ENCODE peak calls at places on chromosomes 3 and 15, in four cellular contexts. M is testis, N is left ventricle myocardium inferior, W is BJ. L is an unnamed sample.

GRCh38 chr3:170322501-170323328 is 34.8 kb upstream of the SKIL start:
- DNase-seq in M (no peak), N (no peak), W (no peak), L (no peak)

GRCh38 chr3:13475871-13476590 is 4.1 kb upstream of the HDAC11 start:
- DNase-seq in M (no peak), N (no peak), W (no peak), L (no peak)

GRCh38 chr15:65376767-65377104 is 1.1 kb downstream of the IGDCC3 start:
- DNase-seq in M (no peak), N (no peak), W (no peak), L (no peak)

GRCh38 chr15:58639002-58639756 is 110.3 kb downstream of the ADAM10 start:
- DNase-seq in M (no peak), N (no peak), W (no peak), L (no peak)

GRCh38 chr3:193407688-193408087 is 29.1 kb upstream of the ATP13A5 start:
- DNase-seq in M (no peak), N (no peak), W (no peak), L (no peak)

GRCh38 chr3:186247821-186248814 is 113.9 kb downstream of the DGKG start:
- DNase-seq in M (no peak), N (no peak), W (no peak), L (no peak)

GRCh38 chr3:113697192-113698090 is 999 bp upstream of the USF3 start:
- DNase-seq in M (peak), N (no peak), W (no peak), L (peak)

GRCh38 chr3:119352235-119352634 is 58.1 kb downstream of the ARHGAP31 start:
- DNase-seq in M (no peak), N (no peak), W (no peak), L (no peak)

GRCh38 chr3:36514171-36514570 is 133.9 kb downstream of the STAC start:
- DNase-seq in M (no peak), N (no peak), W (no peak), L (no peak)

GRCh38 chr15:77454956-77455355 is 34.3 kb downstream of the HMG20A start:
- DNase-seq in M (no peak), N (no peak), W (no peak), L (no peak)

GRCh38 chr3:40899286-40899712 is 300.0 kb upstream of the CTNNB1 start:
- DNase-seq in M (no peak), N (no peak), W (no peak), L (no peak)

GRCh38 chr15:38401101-38401500 is 52.8 kb upstream of the FAM98B start:
- DNase-seq in M (no peak), N (no peak), W (no peak), L (no peak)

GRCh38 chr15:58472821-58473581 is 41.2 kb downstream of the LIPC start:
- DNase-seq in M (no peak), N (no peak), W (no peak), L (peak)

GRCh38 chr3:101816215-101817149 is 32.8 kb upstream of the NFKBIZ start:
- DNase-seq in M (no peak), N (no peak), W (peak), L (no peak)

GRCh38 chr15:95017950-95018349 is 786.6 kb downstream of the MCTP2 start:
- DNase-seq in M (peak), N (peak), W (no peak), L (peak)

GRCh38 chr3:61802772-61803171 is 241.4 kb downstream of the PTPRG start:
- DNase-seq in M (no peak), N (no peak), W (no peak), L (no peak)

GRCh38 chr3:129068291-129068886 is 7.8 kb downstream of the GP9 start:
- DNase-seq in M (no peak), N (no peak), W (no peak), L (peak)

GRCh38 chr3:38582316-38582715 is 67.2 kb downstream of the SCN5A start:
- DNase-seq in M (no peak), N (no peak), W (no peak), L (peak)

GRCh38 chr3:18295171-18295920 is 129.8 kb downstream of the SATB1 start:
- DNase-seq in M (no peak), N (peak), W (peak), L (peak)

GRCh38 chr3:165642761-165643432 is 194.3 kb downstream of the BCHE start:
- DNase-seq in M (no peak), N (no peak), W (peak), L (no peak)

GRCh38 chr3:187293977-187294376 is 2.4 kb upstream of the MASP1 start:
- DNase-seq in M (no peak), N (no peak), W (no peak), L (peak)

GRCh38 chr15:40555876-40556275 is 9.0 kb downstream of the CCDC32 start:
- DNase-seq in M (no peak), N (no peak), W (no peak), L (no peak)

GRCh38 chr3:114439279-114439678 is 145.5 kb downstream of the TIGIT start:
- DNase-seq in M (no peak), N (no peak), W (no peak), L (no peak)

GRCh38 chr3:82133070-82133606 is 371.7 kb upstream of the GBE1 start:
- DNase-seq in M (peak), N (peak), W (peak), L (peak)

GRCh38 chr3:68904578-68904977 is 27.8 kb downstream of the TAFA4 start:
- DNase-seq in M (no peak), N (no peak), W (no peak), L (no peak)

GRCh38 chr3:150680562-150680961 is 23.2 kb downstream of the ERICH6 start:
- DNase-seq in M (no peak), N (no peak), W (no peak), L (no peak)

GRCh38 chr15:69513986-69514385 is 61.4 kb downstream of the RPLP1 start:
- DNase-seq in M (no peak), N (no peak), W (no peak), L (no peak)

GRCh38 chr3:128385080-128385832 is 81.4 kb downstream of the DNAJB8 start:
- DNase-seq in M (peak), N (peak), W (peak), L (no peak)

GRCh38 chr3:40911928-40912327 is 287.4 kb upstream of the CTNNB1 start:
- DNase-seq in M (no peak), N (no peak), W (no peak), L (no peak)

GRCh38 chr3:133901083-133901482 is 5.4 kb upstream of the RAB6B start:
- DNase-seq in M (no peak), N (no peak), W (no peak), L (peak)
- TF ChIP-seq CTCF in M (no peak), N (peak), W (peak), L (peak)

GRCh38 chr15:91237493-91237892 is 137.4 kb downstream of the SV2B start:
- DNase-seq in M (no peak), N (no peak), W (no peak), L (no peak)

GRCh38 chr15:91234759-91235158 is 134.7 kb downstream of the SV2B start:
- DNase-seq in M (no peak), N (no peak), W (no peak), L (no peak)

GRCh38 chr15:91238664-91239428 is 138.8 kb downstream of the SV2B start:
- DNase-seq in M (no peak), N (no peak), W (no peak), L (no peak)

GRCh38 chr15:91235376-91235775 is 135.3 kb downstream of the SV2B start:
- DNase-seq in M (no peak), N (no peak), W (no peak), L (no peak)
- TF ChIP-seq CTCF in M (no peak), N (no peak), W (no peak), L (peak)

DNA sequence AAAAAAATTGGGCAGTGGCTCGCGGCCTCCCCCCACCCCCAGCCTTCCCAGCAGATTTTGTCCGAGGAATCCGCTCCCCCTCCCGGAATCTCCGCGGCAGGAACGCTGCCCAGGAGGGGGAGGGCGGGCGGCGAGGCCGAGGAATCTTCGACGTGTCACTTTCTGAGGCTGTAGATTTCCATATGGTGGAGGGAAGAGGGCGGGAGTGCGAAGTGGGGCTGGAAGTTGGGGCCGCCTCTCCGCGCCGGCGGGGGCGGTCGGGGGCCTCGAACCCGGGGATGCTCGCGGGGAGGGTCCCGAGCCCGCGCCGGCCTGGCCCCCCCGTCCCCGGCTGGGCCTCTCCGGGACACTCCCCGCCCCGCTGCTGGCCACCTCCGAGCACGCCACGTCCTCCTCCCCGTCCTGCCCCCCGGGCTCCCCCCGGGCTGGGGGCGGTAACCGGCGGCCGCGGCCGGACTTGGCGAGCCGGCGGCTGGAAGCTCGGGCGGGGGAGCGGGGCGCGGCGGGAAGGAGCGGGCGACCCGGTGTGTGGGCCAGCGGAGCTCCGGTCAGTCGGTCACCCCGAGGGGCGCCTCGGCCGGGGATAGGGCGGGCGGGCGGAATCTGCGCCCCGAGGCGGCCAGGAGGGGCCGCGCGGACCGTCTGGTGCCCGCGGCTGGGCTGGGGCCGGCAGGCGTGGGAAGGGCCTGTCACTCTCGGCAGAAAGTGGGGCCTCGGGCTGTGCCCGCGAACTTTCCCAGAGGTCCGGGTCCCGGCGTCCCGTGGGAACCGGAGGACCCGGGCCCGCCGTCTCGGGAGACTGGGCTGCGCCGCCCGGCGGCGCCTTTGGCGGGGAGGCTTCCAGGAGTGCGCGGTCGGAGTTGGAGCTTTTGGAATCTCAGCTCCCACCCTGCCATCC is 949 bp downstream of the FNDC3B start:
- DNase-seq in M (peak), N (peak), W (peak), L (peak)
- TF ChIP-seq CTCF in M (no peak), N (peak), W (peak), L (peak)

GRCh38 chr15:60165111-60165510 is 161.0 kb downstream of the FOXB1 start:
- DNase-seq in M (no peak), N (no peak), W (no peak), L (no peak)

GRCh38 chr15:60162251-60162650 is 158.1 kb downstream of the FOXB1 start:
- DNase-seq in M (no peak), N (no peak), W (no peak), L (no peak)

DNA sequence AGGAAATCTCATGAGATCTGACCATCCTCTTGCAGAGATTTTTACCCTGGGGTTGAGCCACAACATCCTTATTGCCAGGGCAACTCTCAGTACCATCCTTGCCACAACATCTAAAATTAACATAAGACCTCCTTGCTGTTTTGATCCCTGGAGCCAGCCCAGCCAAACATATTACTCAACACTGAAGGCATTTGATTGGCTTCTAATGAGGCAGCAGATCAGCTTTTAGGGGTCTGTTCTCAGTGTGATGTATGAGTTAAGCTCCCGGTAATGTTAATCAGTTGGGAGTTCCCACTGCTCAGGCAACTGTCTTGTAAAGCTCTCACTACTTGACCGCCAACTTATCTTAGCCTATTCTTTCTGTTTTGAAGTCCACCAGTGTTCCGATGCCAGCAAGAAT is 158.8 kb downstream of the FOXB1 start:
- DNase-seq in M (no peak), N (no peak), W (no peak), L (peak)
- TF ChIP-seq CTCF in M (no peak), N (no peak), W (no peak), L (no peak)

GRCh38 chr3:46706771-46707582 is 5.8 kb downstream of the TMIE start:
- DNase-seq in M (no peak), N (peak), W (no peak), L (peak)
- TF ChIP-seq CTCF in M (no peak), N (no peak), W (no peak), L (peak)

GRCh38 chr15:96320703-96321421 is 9.6 kb upstream of the NR2F2 start:
- DNase-seq in M (no peak), N (no peak), W (no peak), L (peak)

GRCh38 chr15:96323250-96324162 is 7.0 kb upstream of the NR2F2 start:
- DNase-seq in M (no peak), N (no peak), W (no peak), L (no peak)

GRCh38 chr15:96322401-96323249 is 7.9 kb upstream of the NR2F2 start:
- DNase-seq in M (no peak), N (no peak), W (no peak), L (peak)

GRCh38 chr15:96324192-96324895 is 6.2 kb upstream of the NR2F2 start:
- DNase-seq in M (no peak), N (no peak), W (no peak), L (no peak)

DNA sequence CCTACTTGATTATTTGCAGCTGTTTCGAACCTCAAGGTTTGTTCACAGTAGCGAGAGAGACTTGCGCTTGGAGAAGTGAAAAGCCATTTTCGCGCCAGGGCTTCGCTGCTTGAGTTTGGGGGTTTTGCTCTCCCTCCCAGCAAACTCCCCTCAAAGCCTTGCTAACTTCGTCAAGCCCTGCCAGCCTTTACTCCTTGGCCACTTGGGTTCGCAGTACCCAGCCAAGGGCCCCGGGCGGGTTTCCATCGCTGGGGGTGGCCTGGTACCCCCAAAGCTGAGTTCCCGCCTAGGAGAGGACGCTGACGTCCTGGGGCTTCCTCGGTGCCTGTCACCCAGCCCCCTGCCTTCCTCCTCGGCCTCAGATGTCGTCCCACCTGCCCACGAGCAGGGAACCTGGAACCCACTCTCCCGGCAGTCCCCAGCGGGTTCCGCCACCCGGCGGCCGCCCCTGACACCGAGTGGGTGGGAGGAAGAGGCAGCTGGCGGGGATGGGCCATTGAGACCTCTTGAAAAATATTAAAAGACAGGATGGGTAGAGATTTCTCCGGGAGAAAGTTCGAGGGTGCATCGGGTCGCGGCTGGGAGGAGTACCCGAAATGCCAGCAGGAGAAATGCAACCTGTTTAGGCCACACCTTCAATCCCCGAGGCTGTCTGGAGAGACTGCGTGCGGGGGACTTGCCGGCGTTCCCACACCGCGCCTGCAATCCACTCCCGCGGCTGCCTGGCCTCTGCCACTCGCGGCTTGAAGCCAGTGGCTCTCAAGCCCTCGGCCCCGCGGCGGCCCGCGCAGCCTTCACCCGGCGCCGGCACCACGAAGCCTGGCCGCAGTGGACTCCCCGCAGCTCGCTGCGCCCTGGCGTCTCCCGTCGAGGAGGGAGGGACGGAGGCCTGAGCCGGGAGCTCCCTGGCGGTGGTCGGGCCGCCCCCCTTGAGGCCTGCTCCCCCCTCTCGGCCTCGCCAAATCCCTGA is 8.8 kb upstream of the NR2F2 start:
- DNase-seq in M (no peak), N (no peak), W (no peak), L (peak)
- TF ChIP-seq CTCF in M (no peak), N (peak), W (peak), L (no peak)

GRCh38 chr3:72587282-72587681 is 261.0 kb downstream of the SHQ1 start:
- DNase-seq in M (no peak), N (no peak), W (no peak), L (peak)
- TF ChIP-seq CTCF in M (no peak), N (no peak), W (no peak), L (peak)

DNA sequence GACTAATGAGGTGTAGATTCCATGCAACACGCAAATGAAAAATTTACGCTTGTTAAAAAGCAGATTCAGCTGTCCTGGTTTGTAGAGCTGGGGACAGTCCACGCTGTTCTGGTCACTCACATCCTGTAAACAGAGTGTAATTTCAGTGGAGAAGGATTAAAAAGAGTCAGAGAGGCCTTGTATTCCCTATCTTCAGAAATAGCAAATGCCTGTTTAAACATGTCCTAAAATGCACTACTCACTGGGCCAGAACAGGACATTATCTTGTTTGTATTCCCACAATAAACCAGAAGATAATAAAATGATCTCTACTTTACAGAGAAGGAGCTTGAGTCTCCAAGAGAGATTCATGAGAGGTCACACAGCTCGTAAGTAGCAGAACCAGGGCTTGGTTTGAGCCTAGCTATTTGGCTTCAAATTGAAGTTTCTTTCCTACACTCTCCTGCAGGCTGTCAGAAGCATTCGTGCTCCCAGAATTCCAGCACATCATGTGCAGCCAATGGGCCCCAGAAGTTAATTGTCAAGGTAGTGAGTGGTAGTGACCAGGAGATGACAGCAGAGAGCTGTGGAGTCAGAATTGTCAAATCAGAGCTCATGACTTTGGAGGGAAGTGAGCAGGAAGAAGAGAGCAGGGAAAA is 242.5 kb downstream of the ATP8B4 start:
- DNase-seq in M (peak), N (peak), W (no peak), L (peak)
- TF ChIP-seq CTCF in M (peak), N (peak), W (no peak), L (peak)

L was measured in endodermal cell.